ENCODE peak calls at places on chromosomes 3 and 15, in four cellular contexts. P, Q, K and E are unnamed samples.

GRCh38 chr3:37628711-37629301 is 232.9 kb upstream of the CTDSPL start:
- DNase-seq in P (no peak), Q (no peak), K (no peak), E (no peak)

GRCh38 chr3:41808152-41808551 is 153.8 kb downstream of the ULK4 start:
- DNase-seq in P (no peak), Q (no peak), K (no peak), E (no peak)

GRCh38 chr3:141454055-141454454 is 32.8 kb upstream of the RASA2 start:
- DNase-seq in P (no peak), K (no peak), Q (no peak), E (no peak)

GRCh38 chr15:69548367-69548766 is 95.7 kb downstream of the RPLP1 start:
- DNase-seq in P (no peak), K (no peak), Q (no peak), E (no peak)

GRCh38 chr15:63165166-63165859 is 8.0 kb upstream of the RPS27L start:
- DNase-seq in K (no peak), Q (no peak), P (no peak), E (no peak)

GRCh38 chr15:66752078-66752477 is 50.0 kb downstream of the SMAD6 start:
- DNase-seq in Q (no peak), P (no peak), K (no peak), E (no peak)

GRCh38 chr3:184750684-184751083 is 38.8 kb upstream of the MAGEF1 start:
- DNase-seq in P (no peak), Q (no peak), K (no peak), E (no peak)

GRCh38 chr3:18745472-18745871 is 320.3 kb upstream of the SATB1 start:
- DNase-seq in P (no peak), K (no peak), Q (no peak), E (no peak)

GRCh38 chr3:114450008-114450596 is 156.3 kb downstream of the TIGIT start:
- DNase-seq in Q (no peak), P (no peak), K (no peak), E (no peak)

GRCh38 chr3:134601539-134602439 is 49.0 kb downstream of the KY start:
- DNase-seq in P (no peak), Q (peak; percentile 37), K (no peak), E (no peak)

GRCh38 chr15:72554471-72555425 is 80.6 kb downstream of the ARIH1 start:
- DNase-seq in P (peak; percentile 73), Q (peak; percentile 3), K (no peak), E (no peak)

GRCh38 chr3:63863150-63864007 is at the start of the genes ATXN7 and THOC7:
- DNase-seq in K (peak; percentile 79), P (peak; percentile 47), Q (peak; percentile 61), E (no peak)

GRCh38 chr3:58102976-58103447 is 94.8 kb downstream of the FLNB start:
- DNase-seq in P (no peak), K (no peak), Q (no peak), E (no peak)

GRCh38 chr3:172449468-172450149 is 1.4 kb upstream of the GHSR start:
- DNase-seq in K (no peak), P (no peak), Q (peak; percentile 48), E (no peak)

GRCh38 chr3:46378426-46378942 is 7.7 kb downstream of the CCR5 start:
- DNase-seq in K (peak; percentile 67), Q (peak; percentile 80), P (peak; percentile 56), E (no peak)

GRCh38 chr3:177352424-177352823 is 155.1 kb upstream of the TBL1XR1 start:
- DNase-seq in K (no peak), P (no peak), Q (no peak), E (no peak)

DNA sequence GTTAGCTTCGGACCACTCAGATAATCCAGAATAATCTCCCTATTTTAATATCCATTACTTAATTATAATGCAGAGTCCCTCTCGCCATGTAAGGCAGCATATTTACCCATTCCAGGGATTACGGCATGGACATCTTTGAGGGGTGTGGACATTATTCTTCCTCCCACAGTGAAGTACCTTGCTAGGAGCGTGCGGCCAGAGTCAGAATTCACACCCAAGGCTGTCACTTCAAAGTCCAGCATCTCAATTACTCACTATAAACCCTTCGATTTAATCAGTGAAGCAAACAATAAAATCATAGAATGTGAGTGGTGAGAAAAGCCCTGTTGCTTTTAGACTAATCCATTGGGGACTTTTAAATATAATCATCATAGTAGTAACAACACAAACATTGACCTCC is 11.6 kb downstream of the SEMA6D start:
- DNase-seq in Q (no peak), P (no peak), K (no peak), E (no peak)
- H3K4me1 ChIP-seq in Q (no peaks in the 10 kb centered on the region), P (no peaks in the 10 kb centered on the region), K (peaks cover 9% of the 10 kb centered on the region), E (no peaks in the 10 kb centered on the region)

DNA sequence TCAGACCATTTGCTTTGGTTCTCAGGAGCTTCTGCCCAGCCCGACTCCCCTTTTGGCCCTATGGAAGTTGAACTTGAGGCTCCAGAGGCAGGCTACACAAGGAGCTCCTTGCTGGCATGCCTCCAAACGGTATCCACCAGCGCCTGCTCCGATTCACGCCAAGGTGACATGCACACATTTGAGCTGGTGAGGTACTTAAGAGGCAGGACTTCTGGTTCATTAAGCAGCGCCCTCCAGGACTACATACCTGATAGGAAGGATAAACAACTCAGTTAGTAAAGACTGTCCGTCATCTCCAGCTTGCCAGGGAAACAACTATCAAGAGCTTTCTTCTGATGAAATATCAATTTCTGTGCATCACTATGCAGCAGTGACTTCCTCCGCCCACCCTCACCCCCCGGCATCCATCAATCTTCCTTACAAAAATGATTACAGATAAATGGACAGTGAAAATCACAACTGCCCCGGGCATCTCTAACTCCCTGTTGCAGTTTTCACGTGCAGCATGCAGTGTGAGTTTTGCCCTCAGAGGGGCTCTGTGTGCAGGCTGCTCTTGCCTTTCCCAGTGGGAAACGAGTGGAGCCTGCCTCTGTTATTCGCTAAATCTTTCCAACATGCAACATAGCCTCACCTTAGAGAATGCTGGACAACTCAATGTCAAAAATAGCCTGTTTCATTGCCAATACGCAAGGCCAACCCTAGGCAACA is 122.9 kb downstream of the ARRDC4 start:
- DNase-seq in K (no peak), Q (no peak), P (no peak), E (no peak)
- H3K27ac ChIP-seq in K (no peak overlapping the region), Q (no peak overlapping the region), P (no peak overlapping the region), E (no peak overlapping the region)

GRCh38 chr3:25428003-25428861 is at the start of gene RARB:
- DNase-seq in Q (peak; percentile 65), P (peak; percentile 95), K (peak; percentile 85), E (no peak)
- H3K4me1 ChIP-seq in Q (no peaks in the 10 kb centered on the region), P (peaks cover 48% of the 10 kb centered on the region), K (peaks cover 6% of the 10 kb centered on the region), E (no peaks in the 10 kb centered on the region)

GRCh38 chr15:74892313-74892712 is 2.5 kb downstream of the MPI start:
- DNase-seq in K (peak; percentile 37), P (no peak), Q (no peak), E (no peak)

GRCh38 chr15:74889882-74890768 is at the start of gene MPI:
- DNase-seq in P (peak; percentile 80), Q (peak; percentile 92), K (peak; percentile 92), E (no peak)

GRCh38 chr15:74892931-74893330 is 3.1 kb downstream of the MPI start:
- DNase-seq in K (no peak), Q (no peak), P (no peak), E (no peak)

GRCh38 chr15:74889390-74889881 is 406 bp upstream of the MPI start:
- DNase-seq in Q (peak; percentile 74), K (peak; percentile 52), P (no peak), E (no peak)

DNA sequence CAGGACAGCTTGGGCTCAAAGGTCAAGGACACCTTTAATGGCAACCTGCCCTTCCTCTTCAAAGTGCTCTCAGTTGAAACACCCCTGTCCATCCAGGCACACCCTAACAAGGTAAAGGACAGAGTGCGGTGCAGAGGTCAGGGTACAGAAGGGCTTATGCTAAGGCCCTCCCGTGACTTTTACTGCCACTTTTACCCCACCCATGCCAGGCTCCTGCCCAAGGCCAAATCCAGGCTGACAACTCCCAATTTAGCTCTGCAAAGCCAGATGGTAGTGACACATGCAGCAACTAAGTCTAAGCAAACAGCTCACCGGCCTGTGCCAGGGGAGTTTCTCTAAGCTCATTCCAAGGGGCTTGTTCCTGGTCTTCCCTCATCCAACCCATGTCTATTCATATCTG is 1.6 kb downstream of the MPI start:
- DNase-seq in K (peak; percentile 54), Q (no peak), P (no peak), E (no peak)
- H3K27ac ChIP-seq in K (peak overlapping the region; percentile 89), Q (no peak overlapping the region), P (no peak overlapping the region), E (no peak overlapping the region)

DNA sequence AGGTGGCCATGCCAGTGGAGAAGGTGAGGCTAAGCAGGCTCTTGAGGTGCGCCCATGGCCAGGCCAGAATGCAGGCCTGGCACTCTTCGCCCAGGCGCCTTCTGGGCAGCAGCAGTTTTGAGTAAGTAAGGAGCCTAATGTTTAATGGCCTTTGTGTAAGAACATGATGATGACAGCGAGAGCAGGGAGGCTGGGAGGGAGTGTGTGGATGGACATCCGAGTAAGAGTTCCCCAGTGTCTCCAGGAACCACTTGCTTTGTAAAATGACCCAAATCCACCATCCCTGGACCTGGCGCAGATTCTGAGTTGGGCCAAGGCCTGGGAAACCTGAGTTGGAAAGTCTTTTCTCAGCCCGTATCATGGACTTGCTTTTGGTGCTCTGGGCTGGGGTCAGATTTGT is 24.1 kb downstream of the KLF13 start:
- DNase-seq in K (peak; percentile 16), P (no peak), Q (no peak), E (no peak)
- H3K4me1 ChIP-seq in K (peaks cover 100% of the 10 kb centered on the region), P (peaks cover 18% of the 10 kb centered on the region), Q (peaks cover 14% of the 10 kb centered on the region), E (peaks cover 12% of the 10 kb centered on the region)

GRCh38 chr3:62803276-62803675 is 71.9 kb downstream of the CADPS start:
- DNase-seq in K (no peak), P (no peak), Q (no peak), E (no peak)

GRCh38 chr3:62811119-62811518 is 64.1 kb downstream of the CADPS start:
- DNase-seq in P (no peak), Q (no peak), K (no peak), E (no peak)

DNA sequence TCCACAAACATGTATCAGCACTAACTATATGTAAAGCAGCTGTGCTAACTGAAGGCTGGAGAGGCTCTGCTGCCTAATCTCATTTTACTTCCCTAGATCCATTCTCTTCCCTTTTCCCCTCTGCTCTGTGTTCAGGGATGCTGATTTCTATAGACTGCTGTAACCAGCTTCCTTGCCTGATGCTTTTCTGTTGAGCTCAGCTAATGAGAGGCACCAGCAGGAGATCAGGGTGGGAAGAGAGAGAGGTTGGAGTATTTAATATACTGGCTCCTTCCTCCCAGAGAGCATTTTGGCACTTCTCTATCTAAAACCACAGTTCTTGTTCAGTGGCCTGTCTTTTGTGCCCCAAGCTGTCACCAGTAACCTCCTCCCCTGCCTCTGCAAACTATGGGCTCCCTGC is 69.6 kb downstream of the CADPS start:
- DNase-seq in K (no peak), Q (no peak), P (no peak), E (no peak)
- H3K27ac ChIP-seq in K (no peak overlapping the region), Q (no peak overlapping the region), P (no peak overlapping the region), E (no peak overlapping the region)

DNA sequence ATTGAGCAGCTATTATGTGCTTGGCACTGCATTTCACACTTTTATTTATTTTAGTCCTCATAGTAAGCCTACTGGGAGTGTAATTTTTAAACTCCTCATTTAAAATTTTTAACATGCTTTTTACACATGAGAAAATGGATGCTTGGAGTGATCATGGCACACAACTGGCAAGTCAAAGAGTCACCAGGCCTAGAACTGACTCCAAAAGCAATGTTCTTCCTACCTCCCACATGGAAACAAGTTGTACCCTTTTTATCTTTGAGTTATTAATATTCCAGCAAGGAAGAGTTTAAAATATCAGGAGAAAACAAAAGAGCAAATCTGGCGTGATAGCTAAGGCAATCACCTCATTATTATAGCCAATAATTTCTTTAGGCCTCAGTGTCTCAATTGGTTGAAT is 100.6 kb downstream of the MEIS2 start:
- DNase-seq in Q (no peak), K (no peak), P (no peak), E (no peak)
- H3K4me1 ChIP-seq in Q (peaks cover 14% of the 10 kb centered on the region), K (peaks cover 11% of the 10 kb centered on the region), P (no peaks in the 10 kb centered on the region), E (no peaks in the 10 kb centered on the region)